ENCODE peak calls at places on chromosomes 2 and 18, in four cellular contexts. Q is A549, D is transverse colon, L is right lobe of liver. A is an unnamed sample.

GRCh38 chr18:35344736-35345459 is 678 bp upstream of the ZNF24 start:
- DNase-seq in Q (no peak), D (no peak), L (peak; percentile 46), A (peak; percentile 30)

GRCh38 chr2:43082111-43082877 is 144.1 kb downstream of the ZFP36L2 start:
- DNase-seq in Q (peak; percentile 76), D (no peak), L (no peak), A (no peak)

GRCh38 chr2:70070557-70071268 is 16.6 kb upstream of the PCBP1 start:
- DNase-seq in Q (peak; percentile 92), D (peak; percentile 71), L (peak; percentile 78), A (peak; percentile 71)

GRCh38 chr2:2704380-2705093 is 373.5 kb upstream of the MYT1L start:
- DNase-seq in Q (no peak), D (no peak), L (no peak), A (no peak)

GRCh38 chr2:80592106-80592505 is 287.6 kb upstream of the LRRTM1 start:
- DNase-seq in Q (no peak), D (no peak), L (no peak), A (no peak)

GRCh38 chr2:208413931-208414330 is 7.3 kb downstream of the PTH2R start:
- DNase-seq in Q (no peak), D (no peak), L (no peak), A (no peak)

GRCh38 chr2:173740639-173741038 is 224.5 kb downstream of the SP3 start:
- DNase-seq in Q (no peak), D (no peak), L (no peak), A (no peak)

GRCh38 chr2:55771612-55772011 is 78.0 kb upstream of the PNPT1 start:
- DNase-seq in Q (peak; percentile 53), D (no peak), L (no peak), A (no peak)

GRCh38 chr2:158973511-158973956 is 5.1 kb downstream of the TANC1 start:
- DNase-seq in Q (no peak), D (no peak), L (no peak), A (peak; percentile 44)

GRCh38 chr18:21452381-21452780 is 148.1 kb downstream of the ESCO1 start:
- DNase-seq in Q (no peak), D (no peak), L (no peak), A (no peak)

GRCh38 chr18:21450913-21451312 is 149.6 kb downstream of the ESCO1 start:
- DNase-seq in Q (no peak), D (no peak), L (no peak), A (no peak)

GRCh38 chr18:21452808-21453511 is 147.5 kb downstream of the ESCO1 start:
- DNase-seq in Q (no peak), D (no peak), L (no peak), A (no peak)

GRCh38 chr18:21454725-21455124 is 145.8 kb downstream of the ESCO1 start:
- DNase-seq in Q (no peak), D (no peak), L (no peak), A (no peak)

DNA sequence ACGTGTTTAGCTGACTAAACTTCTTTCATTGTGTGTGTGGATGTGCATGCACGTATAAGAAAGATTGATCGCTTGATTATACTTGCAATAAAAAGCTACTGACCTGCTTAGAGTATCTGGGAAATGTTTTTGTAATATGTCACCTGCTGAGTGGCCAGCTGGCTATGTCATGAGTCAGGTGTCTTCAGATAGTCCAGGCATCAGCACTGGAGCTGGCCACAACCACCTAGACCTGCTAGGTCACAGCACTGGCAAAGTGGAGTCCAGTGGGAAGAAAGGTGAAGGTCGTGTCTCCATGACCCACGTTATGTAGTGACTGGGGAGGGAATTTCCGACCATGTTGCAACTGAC is 147.0 kb downstream of the ESCO1 start:
- DNase-seq in Q (no peak), D (no peak), L (peak; percentile 56), A (no peak)
- TF ChIP-seq POLR2A in Q (no peak), D (no peak), L (no peak), A (no peak)

GRCh38 chr18:51279367-51279984 is 82.0 kb upstream of the MEX3C start:
- DNase-seq in Q (no peak), D (no peak), L (no peak), A (no peak)

GRCh38 chr18:51273435-51273834 is 76.0 kb upstream of the MEX3C start:
- DNase-seq in Q (no peak), D (no peak), L (no peak), A (no peak)

GRCh38 chr18:51275712-51276473 is 78.4 kb upstream of the MEX3C start:
- DNase-seq in Q (no peak), D (peak; percentile 20), L (peak; percentile 50), A (peak; percentile 76)

GRCh38 chr18:51278045-51278649 is 80.7 kb upstream of the MEX3C start:
- DNase-seq in Q (peak; percentile 57), D (peak; percentile 21), L (peak; percentile 51), A (peak; percentile 2)
- H3K4me3 ChIP-seq in Q (no peak overlapping the region), D (no peak overlapping the region), L (no peak overlapping the region), A (no peak overlapping the region)

GRCh38 chr2:46696966-46697829 is 217.8 kb downstream of the TMEM247 start:
- DNase-seq in Q (no peak), D (no peak), L (no peak), A (no peak)

GRCh38 chr2:46690825-46691224 is 211.5 kb downstream of the TMEM247 start:
- DNase-seq in Q (peak; percentile 68), D (no peak), L (no peak), A (no peak)

GRCh38 chr2:46695283-46695682 is 215.9 kb downstream of the TMEM247 start:
- DNase-seq in Q (no peak), D (no peak), L (no peak), A (no peak)

GRCh38 chr2:46689993-46690392 is 210.6 kb downstream of the TMEM247 start:
- DNase-seq in Q (no peak), D (no peak), L (no peak), A (no peak)

DNA sequence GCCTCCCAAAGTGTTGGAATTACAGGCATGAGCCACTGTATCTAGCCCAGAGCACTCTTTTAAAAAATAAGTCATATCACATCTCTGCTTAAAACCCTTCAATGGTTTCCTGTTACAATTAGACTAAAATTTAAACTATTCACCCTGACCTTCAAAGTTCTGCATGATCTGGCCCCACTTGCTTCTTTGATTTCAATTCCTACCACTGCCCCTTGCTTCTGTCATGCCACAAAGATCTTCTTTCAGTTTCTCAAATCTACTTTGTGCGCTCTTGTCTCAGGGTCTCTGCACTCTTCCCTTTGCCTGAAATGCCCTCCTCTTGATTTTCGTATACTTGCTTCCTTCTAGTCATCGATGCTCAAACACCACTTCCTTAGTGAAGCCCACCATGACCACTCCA is 213.0 kb downstream of the TMEM247 start:
- DNase-seq in Q (no peak), D (no peak), L (no peak), A (no peak)
- TF ChIP-seq POLR2A in Q (no peak), D (no peak), L (no peak), A (no peak)

DNA sequence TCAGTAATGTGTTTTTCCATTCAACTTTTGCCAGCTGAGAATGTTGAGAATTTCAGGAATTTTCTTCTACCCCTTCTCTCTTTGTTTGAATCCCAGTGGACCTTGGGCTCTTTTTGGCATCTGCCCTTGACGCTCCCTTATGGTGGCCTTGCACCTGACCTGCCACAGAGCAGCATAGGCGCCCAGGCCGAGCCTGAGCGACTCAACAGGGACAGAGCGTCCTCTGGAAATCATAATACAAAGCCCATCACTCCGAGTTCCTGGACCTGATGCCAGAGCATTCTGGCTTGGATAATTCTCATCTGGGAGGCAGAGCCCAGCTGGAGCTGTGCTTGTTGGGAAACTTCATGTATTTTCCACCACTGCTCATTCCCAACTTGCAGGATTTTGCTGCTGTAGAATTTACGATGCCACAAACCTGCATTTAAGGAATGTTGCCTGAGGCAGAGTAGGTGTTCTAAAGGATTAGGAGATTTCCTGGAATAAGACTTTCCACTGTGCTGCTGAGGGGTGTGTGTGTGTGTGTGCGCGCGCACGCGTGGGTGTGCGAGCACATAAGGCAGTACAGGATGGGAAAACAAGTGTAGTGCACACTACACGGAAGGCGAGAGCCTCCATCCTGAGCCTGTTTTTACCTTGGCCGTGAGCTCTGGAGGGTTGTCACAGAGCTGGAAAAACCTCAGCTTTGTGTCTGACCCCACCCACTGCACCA is 77.1 kb upstream of the TXNDC2 start:
- DNase-seq in Q (no peak), D (no peak), L (no peak), A (peak; percentile 45)
- H3K4me3 ChIP-seq in Q (no peak overlapping the region), D (no peak overlapping the region), L (no peak overlapping the region), A (no peak overlapping the region)

DNA sequence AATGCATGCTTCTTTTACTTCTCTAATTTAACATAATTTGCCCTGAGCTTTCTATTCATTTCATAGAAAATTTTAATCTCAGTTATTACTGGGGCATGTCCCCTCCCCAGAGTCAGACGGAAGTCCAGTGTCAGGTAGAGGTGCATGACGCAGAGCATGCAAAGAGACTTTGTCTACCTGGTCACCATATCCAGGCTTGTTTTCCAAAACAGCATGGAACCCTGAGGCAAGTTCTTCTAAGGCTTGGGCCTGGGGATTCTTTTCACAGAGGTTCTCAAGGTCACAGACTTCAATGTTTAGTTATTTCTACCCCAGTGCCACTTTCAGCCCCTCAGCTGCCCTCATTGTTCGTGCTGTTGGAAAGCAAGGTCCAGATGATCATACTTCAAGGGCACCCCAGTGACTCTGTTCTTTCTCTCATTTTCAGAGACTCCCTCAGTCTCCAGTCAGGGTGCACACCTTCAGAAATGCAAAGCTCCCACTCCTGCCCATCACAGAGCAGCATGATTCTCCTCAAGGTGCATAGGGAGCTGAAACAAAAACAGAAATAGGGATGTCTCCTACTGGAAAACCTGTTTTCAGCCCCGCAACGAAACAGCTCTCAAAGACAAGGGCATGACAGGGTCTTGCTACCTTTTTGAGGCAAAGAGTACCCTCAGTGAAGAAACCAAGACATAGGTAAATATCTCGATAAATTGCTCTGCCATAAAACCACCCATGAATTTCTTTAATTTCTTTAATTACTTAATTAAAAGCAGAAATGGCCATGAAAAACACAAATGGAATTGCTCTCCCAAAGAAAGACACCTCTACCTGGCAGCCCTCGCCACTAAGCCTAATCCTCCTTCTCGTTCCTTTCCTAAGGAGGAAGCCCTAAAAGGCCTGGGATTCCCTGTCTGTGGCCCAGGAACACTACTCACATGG is 9.5 kb upstream of the EVA1A start:
- DNase-seq in Q (no peak), D (no peak), L (no peak), A (no peak)
- TF ChIP-seq POLR2A in Q (no peak), D (no peak), L (no peak), A (no peak)

DNA sequence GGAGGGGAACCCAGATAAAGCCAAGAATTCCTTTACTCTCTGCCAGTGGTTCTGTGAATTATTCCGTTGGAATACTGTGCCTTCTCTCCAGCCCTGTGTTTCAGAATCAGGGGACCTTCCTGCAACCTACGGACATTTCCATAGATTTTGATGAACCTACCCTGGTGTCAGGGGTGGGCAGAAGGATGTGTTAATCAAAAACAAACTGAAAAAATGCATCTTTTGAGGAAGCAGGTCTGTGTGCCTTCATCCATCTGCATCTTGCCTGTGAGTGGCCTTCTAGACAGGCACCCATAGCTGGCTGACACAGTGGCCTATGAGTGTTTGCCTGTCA is 46.1 kb upstream of the ITGA6 start:
- DNase-seq in Q (no peak), D (no peak), L (no peak), A (no peak)
- H3K4me3 ChIP-seq in Q (no peak overlapping the region), D (no peak overlapping the region), L (no peak overlapping the region), A (no peak overlapping the region)

GRCh38 chr2:71129891-71130324 is at the start of gene MCEE:
- DNase-seq in Q (peak; percentile 91), D (peak; percentile 92), L (peak; percentile 94), A (peak; percentile 93)
- TF ChIP-seq POLR2A in Q (peak; percentile 94), D (peak; percentile 71), L (peak; percentile 53), A (no peak)

GRCh38 chr2:120866483-120867140 is 130.9 kb downstream of the GLI2 start:
- DNase-seq in Q (no peak), D (no peak), L (no peak), A (no peak)
- H3K4me3 ChIP-seq in Q (peak overlapping the region; percentile 24), D (no peak overlapping the region), L (no peak overlapping the region), A (no peak overlapping the region)

GRCh38 chr2:200788129-200788718 is 23.5 kb upstream of the BZW1 start:
- DNase-seq in Q (no peak), D (no peak), L (no peak), A (peak; percentile 34)
- TF ChIP-seq POLR2A in Q (no peak), D (no peak), L (no peak), A (no peak)